ENCODE peak calls at places on chromosomes 16 and 17, in eight cellular contexts. O is right cardiac atrium; U is upper lobe of right lung; H is foreskin keratinocyte; Q is natural killer cell; V is activated CD8-positive, alpha-beta T cell treated with anti-CD3 and anti-CD28 coated beads, Interleukin-2, amount 10 ng/mL, durations not matched to agents 7 days and 5 days; C is Panc1; P is sciatic nerve. J is an unnamed sample.

GRCh38 chr16:2858245-2859025 is 465 bp upstream of the PRSS22 start:
- ATAC-seq in U (peak), O (peak), Q (no peak), P (no peak), H (peak), V (no peak), C (peak), J (no peak)

GRCh38 chr16:75506567-75506966 is 11.3 kb upstream of the CHST6 start:
- ATAC-seq in Q (no peak), V (no peak), U (peak), H (peak), O (peak), P (peak), C (no peak), J (peak)

GRCh38 chr17:49843774-49844350 is 4.0 kb downstream of the TAC4 start:
- ATAC-seq in P (no peak), V (no peak), Q (no peak), C (peak), O (no peak), U (peak), H (no peak), J (no peak)

GRCh38 chr17:70375406-70375805 is 206.1 kb downstream of the KCNJ2 start:
- ATAC-seq in Q (no peak), O (no peak), V (no peak), C (no peak), U (peak), H (no peak), P (no peak), J (no peak)

GRCh38 chr16:68227850-68228553 is 7.9 kb downstream of the ESRP2 start:
- ATAC-seq in Q (no peak), V (no peak), H (no peak), C (no peak), P (no peak), O (no peak), U (no peak), J (no peak)

GRCh38 chr17:37698132-37698615 is 46.7 kb downstream of the HNF1B start:
- ATAC-seq in Q (no peak), C (no peak), H (peak), U (no peak), P (no peak), O (no peak), V (no peak), J (no peak)

GRCh38 chr17:82127704-82128103 is 29.7 kb upstream of the FASN start:
- ATAC-seq in Q (no peak), V (peak), C (peak), U (peak), H (no peak), P (no peak), O (no peak), J (no peak)

GRCh38 chr16:81697886-81698635 is 81.0 kb upstream of the PLCG2 start:
- ATAC-seq in H (no peak), O (peak), Q (no peak), C (no peak), P (no peak), U (no peak), V (no peak), J (peak)

GRCh38 chr17:29866746-29867404 is 63.2 kb downstream of the SSH2 start:
- ATAC-seq in Q (no peak), H (no peak), P (no peak), U (no peak), V (no peak), O (no peak), C (no peak), J (no peak)

GRCh38 chr16:22685162-22685830 is 128.7 kb upstream of the HS3ST2 start:
- ATAC-seq in V (no peak), H (no peak), O (peak), U (peak), Q (no peak), P (peak), C (no peak), J (peak)

GRCh38 chr16:65991149-65991701 is 375.3 kb upstream of the CDH5 start:
- ATAC-seq in P (no peak), C (no peak), O (no peak), H (no peak), V (no peak), Q (no peak), U (no peak), J (no peak)

GRCh38 chr17:29617481-29618271 is 5.0 kb downstream of the CORO6 start:
- ATAC-seq in U (peak), V (peak), Q (peak), O (peak), P (peak), H (peak), C (peak), J (peak)

GRCh38 chr17:40322417-40323315 is 13.7 kb downstream of the RARA start:
- ATAC-seq in H (peak), U (peak), C (peak), P (peak), V (peak), O (peak), Q (peak), J (peak)

GRCh38 chr16:28259091-28259780 is 33.1 kb upstream of the SBK1 start:
- ATAC-seq in O (peak), C (peak), U (no peak), V (no peak), H (no peak), P (no peak), Q (no peak), J (no peak)

GRCh38 chr16:9966569-9967157 is 215.6 kb downstream of the GRIN2A start:
- ATAC-seq in O (no peak), Q (no peak), C (peak), P (no peak), H (peak), U (no peak), V (no peak), J (no peak)

GRCh38 chr16:24769806-24770205 is 40.4 kb downstream of the TNRC6A start:
- ATAC-seq in C (no peak), V (no peak), P (no peak), H (no peak), O (no peak), Q (no peak), U (no peak), J (no peak)

GRCh38 chr16:79589495-79590134 is 10.9 kb downstream of the MAF start:
- ATAC-seq in V (no peak), C (no peak), U (peak), P (peak), H (peak), O (peak), Q (peak), J (peak)

GRCh38 chr16:30921748-30922419 is 1.5 kb upstream of the FBXL19 start:
- ATAC-seq in V (peak), C (peak), U (peak), Q (peak), H (peak), O (peak), P (peak), J (peak)

GRCh38 chr16:69793521-69793920 is 31.4 kb downstream of the WWP2 start:
- ATAC-seq in V (no peak), Q (no peak), U (no peak), C (no peak), H (no peak), P (no peak), O (no peak), J (no peak)

GRCh38 chr17:4504188-4504587 is 5.5 kb downstream of the SPNS2 start:
- ATAC-seq in C (no peak), P (no peak), O (no peak), U (no peak), V (peak), Q (no peak), H (no peak), J (no peak)

GRCh38 chr16:252366-253337 is 18.0 kb downstream of the FAM234A start:
- ATAC-seq in V (peak), C (no peak), H (no peak), P (no peak), Q (peak), O (peak), U (no peak), J (no peak)

GRCh38 chr16:16887193-16887592 is 508.3 kb downstream of the NPIPA7 start:
- ATAC-seq in O (no peak), U (no peak), V (no peak), C (no peak), H (no peak), Q (no peak), P (no peak), J (no peak)

GRCh38 chr17:6755731-6756184 is at the start of gene XAF1:
- ATAC-seq in V (peak), C (peak), H (peak), P (peak), Q (peak), U (peak), O (peak), J (no peak)

GRCh38 chr17:58755269-58755576 is 431 bp upstream of the PPM1E start:
- ATAC-seq in H (no peak), V (no peak), Q (no peak), P (no peak), U (no peak), O (no peak), C (no peak), J (no peak)

GRCh38 chr17:17930674-17931073 is 41.5 kb downstream of the TOM1L2 start:
- ATAC-seq in C (no peak), O (no peak), H (no peak), P (no peak), U (no peak), V (no peak), Q (no peak), J (no peak)

GRCh38 chr16:70591609-70592008 is 54.8 kb upstream of the IL34 start:
- ATAC-seq in O (peak), H (no peak), Q (no peak), U (no peak), P (peak), C (peak), V (no peak), J (no peak)

GRCh38 chr16:2785101-2785991 is 2.0 kb downstream of the PRSS33 start:
- ATAC-seq in U (peak), H (peak), O (peak), Q (peak), P (no peak), C (no peak), V (peak), J (peak)

GRCh38 chr16:8655184-8655717 is 19.2 kb upstream of the ABAT start:
- ATAC-seq in V (peak), C (peak), U (peak), P (no peak), H (peak), O (no peak), Q (peak), J (no peak)

GRCh38 chr16:10812352-10813122 is 6.1 kb downstream of the TVP23A start:
- ATAC-seq in Q (no peak), P (no peak), V (no peak), U (peak), H (no peak), O (no peak), C (no peak), J (no peak)

GRCh38 chr17:1695365-1695764 is 10.7 kb upstream of the PRPF8 start:
- ATAC-seq in O (no peak), H (no peak), C (no peak), V (no peak), Q (no peak), P (no peak), U (no peak), J (no peak)

GRCh38 chr16:81607805-81608514 is 163.4 kb downstream of the CMIP start:
- ATAC-seq in O (no peak), Q (no peak), V (no peak), U (no peak), C (no peak), P (no peak), H (no peak), J (no peak)

GRCh38 chr17:74851612-74852236 is 8.0 kb downstream of the GRIN2C start:
- ATAC-seq in H (no peak), O (no peak), Q (no peak), U (no peak), V (no peak), C (no peak), P (no peak), J (no peak)